ENCODE peak calls at places on chromosomes 5 and 9, in seven cellular contexts. A, I, O, B, W, R and T are unnamed samples.
A peak's percentile ranks its signal among the peaks of the same experiment; 100 is the strongest.

GRCh38 chr5:120564013-120564412 is 99.9 kb downstream of the PRR16 start:
- DNase-seq in O (peak; percentile 10), B (no peak), I (no peak), W (no peak), R (no peak), A (no peak), T (no peak)

GRCh38 chr9:28439688-28440087 is 866.4 kb upstream of the C9orf72 start:
- DNase-seq in I (no peak), R (peak; percentile 46), W (no peak), O (no peak), A (no peak), B (no peak), T (no peak)

GRCh38 chr9:85742630-85742928 is 825 bp upstream of the AGTPBP1 start:
- DNase-seq in B (no peak), I (no peak), W (no peak), R (peak; percentile 91), O (no peak), A (no peak), T (peak; percentile 42)

GRCh38 chr5:65144136-65144871 is 337.4 kb downstream of the ADAMTS6 start:
- DNase-seq in O (no peak), W (no peak), B (no peak), I (no peak), A (no peak), R (no peak), T (no peak)

GRCh38 chr5:35230043-35230611 is at the start of gene PRLR:
- DNase-seq in B (no peak), R (peak; percentile 43), A (peak; percentile 19), O (peak; percentile 54), W (peak; percentile 17), I (peak; percentile 47), T (peak; percentile 4)

GRCh38 chr9:111372297-111372696 is 42.3 kb upstream of the OR2K2 start:
- DNase-seq in W (no peak), R (no peak), B (no peak), O (no peak), I (no peak), A (no peak), T (no peak)

GRCh38 chr5:97115932-97116331 is 26.5 kb downstream of the LIX1 start:
- DNase-seq in B (no peak), A (peak; percentile 70), W (no peak), R (no peak), O (no peak), I (no peak), T (no peak)

GRCh38 chr5:2352101-2352861 is 399.2 kb downstream of the IRX2 start:
- DNase-seq in A (no peak), O (no peak), W (no peak), R (no peak), B (no peak), I (no peak), T (no peak)

GRCh38 chr9:99026956-99027298 is 78.0 kb upstream of the TGFBR1 start:
- DNase-seq in O (no peak), I (no peak), W (no peak), R (no peak), B (no peak), A (no peak), T (no peak)

GRCh38 chr5:177982072-177982727 is 13.8 kb downstream of the PROP1 start:
- DNase-seq in R (no peak), B (no peak), O (peak; percentile 81), A (no peak), W (no peak), I (peak; percentile 67), T (no peak)

GRCh38 chr9:27743490-27743889 is 170.2 kb upstream of the C9orf72 start:
- DNase-seq in B (no peak), A (no peak), R (no peak), O (no peak), I (no peak), W (no peak), T (no peak)

GRCh38 chr9:7210854-7211637 is 453.3 kb downstream of the KDM4C start:
- DNase-seq in A (no peak), O (peak; percentile 38), R (no peak), I (no peak), B (no peak), W (no peak), T (no peak)

GRCh38 chr9:122095010-122095767 is 2.1 kb upstream of the TTLL11 start:
- DNase-seq in I (peak; percentile 75), R (peak; percentile 55), W (peak; percentile 52), A (peak; percentile 54), O (peak; percentile 86), B (no peak), T (peak; percentile 44)

GRCh38 chr9:109315889-109316640 is 4.8 kb downstream of the EPB41L4B start:
- DNase-seq in B (no peak), W (no peak), I (peak; percentile 14), R (peak; percentile 98), A (peak; percentile 70), O (peak; percentile 50), T (no peak)

GRCh38 chr9:5799314-5799713 is 33.6 kb downstream of the ERMP1 start:
- DNase-seq in O (peak; percentile 51), A (no peak), I (peak; percentile 21), W (no peak), B (no peak), R (peak; percentile 53), T (peak; percentile 51)

GRCh38 chr9:99105152-99106043 is 485 bp downstream of the TGFBR1 start:
- DNase-seq in I (peak; percentile 85), B (peak; percentile 37), W (peak; percentile 90), A (peak; percentile 73), O (peak; percentile 62), R (no peak), T (peak; percentile 64)

GRCh38 chr9:109799792-109800191 is 19.8 kb downstream of the PALM2AKAP2 start:
- DNase-seq in I (no peak), O (peak; percentile 24), R (no peak), B (no peak), A (no peak), W (no peak), T (peak; percentile 74)

GRCh38 chr5:34655354-34655991 is 655 bp upstream of the RAI14 start:
- DNase-seq in W (peak; percentile 26), B (no peak), O (peak; percentile 69), A (peak; percentile 38), R (peak; percentile 84), I (peak; percentile 59), T (peak; percentile 89)

GRCh38 chr9:132944294-132945185 is at the start of gene TSC1:
- DNase-seq in R (peak; percentile 76), W (peak; percentile 96), B (peak; percentile 98), I (peak; percentile 98), O (peak; percentile 97), A (peak; percentile 97), T (peak; percentile 95)

GRCh38 chr9:123866497-123866896 is 63.4 kb downstream of the DENND1A start:
- DNase-seq in A (no peak), R (no peak), W (no peak), O (no peak), B (no peak), I (no peak), T (no peak)

GRCh38 chr9:97802276-97802675 is 50.8 kb upstream of the FOXE1 start:
- DNase-seq in B (no peak), A (no peak), W (no peak), R (peak; percentile 92), O (no peak), I (no peak), T (peak; percentile 90)

GRCh38 chr5:127838661-127839060 is 135.5 kb downstream of the CCDC192 start:
- DNase-seq in R (peak; percentile 57), O (peak; percentile 12), A (no peak), W (no peak), B (no peak), I (peak; percentile 40), T (peak; percentile 22)

GRCh38 chr5:67989457-67989856 is 226.1 kb upstream of the PIK3R1 start:
- DNase-seq in I (no peak), B (no peak), W (no peak), R (peak; percentile 30), A (peak; percentile 48), O (peak; percentile 28), T (no peak)

GRCh38 chr9:73074176-73074708 is 77.4 kb upstream of the ANXA1 start:
- DNase-seq in I (no peak), A (no peak), O (no peak), W (no peak), B (no peak), R (no peak), T (peak; percentile 38)

GRCh38 chr9:93156475-93157008 is 22.5 kb upstream of the NINJ1 start:
- DNase-seq in B (no peak), W (peak; percentile 53), I (no peak), O (no peak), R (no peak), A (no peak), T (no peak)

GRCh38 chr9:112249277-112249676 is 74.2 kb upstream of the SUSD1 start:
- DNase-seq in R (peak; percentile 81), W (peak; percentile 36), B (no peak), O (no peak), I (no peak), A (no peak), T (peak; percentile 4)

GRCh38 chr5:12204761-12205160 is 300.5 kb upstream of the CTNND2 start:
- DNase-seq in A (no peak), I (no peak), R (no peak), W (no peak), O (no peak), B (no peak), T (no peak)

GRCh38 chr9:34898846-34899245 is 59.2 kb upstream of the PHF24 start:
- DNase-seq in B (no peak), I (no peak), A (no peak), O (no peak), R (no peak), W (no peak), T (no peak)

GRCh38 chr9:131610231-131610761 is 65.0 kb downstream of the PRRT1B start:
- DNase-seq in O (no peak), W (no peak), I (no peak), B (no peak), R (no peak), A (peak; percentile 47), T (peak; percentile 11)

GRCh38 chr5:151280443-151280842 is 23.1 kb downstream of the SLC36A3 start:
- DNase-seq in R (peak; percentile 68), O (no peak), I (no peak), A (no peak), B (no peak), W (no peak), T (no peak)
- TF ChIP-seq CTCF in R (no peak), O (no peak), I (no peak), A (no peak), B (no peak), W (no peak), T (no peak)

DNA sequence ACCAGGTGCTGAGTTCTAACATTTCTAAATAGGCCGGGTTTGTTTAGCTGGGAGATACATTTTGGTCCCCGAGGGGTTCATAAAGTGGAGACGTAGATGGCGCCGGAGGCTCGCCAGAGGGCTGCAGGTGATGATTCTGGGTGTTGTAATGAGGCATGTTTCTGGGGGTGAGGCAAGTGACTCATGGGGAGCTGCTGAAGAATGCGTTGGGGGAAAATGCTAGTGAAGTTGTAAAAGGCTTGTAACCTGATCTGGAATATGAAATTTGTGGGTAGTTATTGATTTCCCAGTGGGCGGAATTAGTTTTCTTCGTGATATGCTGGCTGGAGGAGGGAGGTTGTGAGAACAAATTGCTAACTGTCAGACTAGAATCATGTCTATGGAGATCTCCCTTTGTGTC is 158.2 kb downstream of the DOCK2 start:
- DNase-seq in I (no peak), B (no peak), R (no peak), A (no peak), O (peak; percentile 32), W (no peak), T (peak; percentile 32)
- TF ChIP-seq CTCF in I (peak; percentile 28), B (no peak), R (no peak), A (no peak), O (peak; percentile 58), W (no peak), T (no peak)

GRCh38 chr5:133456933-133457402 is 155.4 kb downstream of the FSTL4 start:
- DNase-seq in R (peak; percentile 47), W (no peak), B (no peak), O (no peak), I (no peak), A (no peak), T (peak; percentile 24)
- TF ChIP-seq CTCF in R (no peak), W (no peak), B (no peak), O (no peak), I (no peak), A (no peak), T (no peak)

GRCh38 chr9:4792572-4793411 is at the start of gene RCL1:
- DNase-seq in B (peak; percentile 88), R (peak; percentile 88), W (peak; percentile 98), I (peak; percentile 99), A (peak; percentile 93), O (peak; percentile 99), T (peak; percentile 92)
- TF ChIP-seq CTCF in B (no peak), R (no peak), W (no peak), I (no peak), A (no peak), O (no peak), T (no peak)